ENCODE peak calls at places on chromosomes 11 and 22, in six cellular contexts. One of them, this sample, is unnamed.

GRCh38 chr11:40388097-40388818 is 1071.2 kb downstream of the LRRC4C start:
- DNase-seq in SK-MEL-5: no peak
- DNase-seq in epithelial cell of esophagus: peak
- DNase-seq in stimulated activated CD4-positive, alpha-beta T cell treated with anti-CD3 and anti-CD28 coated beads, TNF-alpha, amount 100 ng/mL, for 24 hours: no peak
- DNase-seq in skeletal muscle cell: peak
- DNase-seq in keratinocyte: no peak
- DNase-seq in this sample: peak

GRCh38 chr11:119728226-119728626 is 774 bp downstream of the NECTIN1 start:
- DNase-seq in epithelial cell of esophagus: no peak
- DNase-seq in stimulated activated CD4-positive, alpha-beta T cell treated with anti-CD3 and anti-CD28 coated beads, TNF-alpha, amount 100 ng/mL, for 24 hours: no peak
- DNase-seq in keratinocyte: no peak
- DNase-seq in SK-MEL-5: no peak
- DNase-seq in skeletal muscle cell: no peak
- DNase-seq in this sample: peak

GRCh38 chr22:33518405-33518804 is 401.9 kb downstream of the LARGE1 start:
- DNase-seq in SK-MEL-5: no peak
- DNase-seq in epithelial cell of esophagus: no peak
- DNase-seq in stimulated activated CD4-positive, alpha-beta T cell treated with anti-CD3 and anti-CD28 coated beads, TNF-alpha, amount 100 ng/mL, for 24 hours: no peak
- DNase-seq in skeletal muscle cell: no peak
- DNase-seq in keratinocyte: no peak
- DNase-seq in this sample: no peak

GRCh38 chr11:44454686-44455085 is 110.8 kb upstream of the CD82 start:
- DNase-seq in skeletal muscle cell: no peak
- DNase-seq in stimulated activated CD4-positive, alpha-beta T cell treated with anti-CD3 and anti-CD28 coated beads, TNF-alpha, amount 100 ng/mL, for 24 hours: no peak
- DNase-seq in keratinocyte: no peak
- DNase-seq in epithelial cell of esophagus: no peak
- DNase-seq in SK-MEL-5: no peak
- DNase-seq in this sample: no peak

GRCh38 chr11:131457163-131457562 is 86.7 kb downstream of the NTM start:
- DNase-seq in SK-MEL-5: no peak
- DNase-seq in keratinocyte: no peak
- DNase-seq in stimulated activated CD4-positive, alpha-beta T cell treated with anti-CD3 and anti-CD28 coated beads, TNF-alpha, amount 100 ng/mL, for 24 hours: no peak
- DNase-seq in epithelial cell of esophagus: no peak
- DNase-seq in skeletal muscle cell: no peak
- DNase-seq in this sample: no peak

GRCh38 chr11:114058026-114058706 is 1.3 kb upstream of the ZBTB16 start:
- DNase-seq in SK-MEL-5: no peak
- DNase-seq in keratinocyte: no peak
- DNase-seq in skeletal muscle cell: no peak
- DNase-seq in stimulated activated CD4-positive, alpha-beta T cell treated with anti-CD3 and anti-CD28 coated beads, TNF-alpha, amount 100 ng/mL, for 24 hours: no peak
- DNase-seq in epithelial cell of esophagus: peak
- DNase-seq in this sample: no peak

GRCh38 chr11:1475841-1476240 is 10.7 kb downstream of the MOB2 start:
- DNase-seq in skeletal muscle cell: no peak
- DNase-seq in epithelial cell of esophagus: no peak
- DNase-seq in SK-MEL-5: no peak
- DNase-seq in stimulated activated CD4-positive, alpha-beta T cell treated with anti-CD3 and anti-CD28 coated beads, TNF-alpha, amount 100 ng/mL, for 24 hours: no peak
- DNase-seq in keratinocyte: no peak
- DNase-seq in this sample: no peak

GRCh38 chr11:76124905-76125566 is 81.3 kb downstream of the WNT11 start:
- DNase-seq in stimulated activated CD4-positive, alpha-beta T cell treated with anti-CD3 and anti-CD28 coated beads, TNF-alpha, amount 100 ng/mL, for 24 hours: no peak
- DNase-seq in SK-MEL-5: no peak
- DNase-seq in skeletal muscle cell: no peak
- DNase-seq in epithelial cell of esophagus: no peak
- DNase-seq in keratinocyte: no peak
- DNase-seq in this sample: no peak

GRCh38 chr11:118443590-118444218 is 7.4 kb downstream of the KMT2A start:
- DNase-seq in keratinocyte: no peak
- DNase-seq in stimulated activated CD4-positive, alpha-beta T cell treated with anti-CD3 and anti-CD28 coated beads, TNF-alpha, amount 100 ng/mL, for 24 hours: no peak
- DNase-seq in epithelial cell of esophagus: no peak
- DNase-seq in SK-MEL-5: no peak
- DNase-seq in skeletal muscle cell: no peak
- DNase-seq in this sample: no peak

GRCh38 chr11:46693597-46694012 is 6.8 kb downstream of the ARHGAP1 start:
- DNase-seq in SK-MEL-5: no peak
- DNase-seq in keratinocyte: no peak
- DNase-seq in epithelial cell of esophagus: peak
- DNase-seq in stimulated activated CD4-positive, alpha-beta T cell treated with anti-CD3 and anti-CD28 coated beads, TNF-alpha, amount 100 ng/mL, for 24 hours: no peak
- DNase-seq in skeletal muscle cell: no peak
- DNase-seq in this sample: no peak

GRCh38 chr22:48937032-48937639 is 890.5 kb downstream of the BRD1 start:
- DNase-seq in skeletal muscle cell: no peak
- DNase-seq in SK-MEL-5: no peak
- DNase-seq in epithelial cell of esophagus: no peak
- DNase-seq in stimulated activated CD4-positive, alpha-beta T cell treated with anti-CD3 and anti-CD28 coated beads, TNF-alpha, amount 100 ng/mL, for 24 hours: no peak
- DNase-seq in keratinocyte: no peak
- DNase-seq in this sample: no peak

GRCh38 chr11:65116370-65117205 is 913 bp downstream of the ZNHIT2 start:
- DNase-seq in stimulated activated CD4-positive, alpha-beta T cell treated with anti-CD3 and anti-CD28 coated beads, TNF-alpha, amount 100 ng/mL, for 24 hours: no peak
- DNase-seq in epithelial cell of esophagus: peak
- DNase-seq in skeletal muscle cell: no peak
- DNase-seq in SK-MEL-5: peak
- DNase-seq in keratinocyte: no peak
- DNase-seq in this sample: peak

GRCh38 chr11:113404859-113405430 is 17.4 kb downstream of the ANKK1 start:
- DNase-seq in stimulated activated CD4-positive, alpha-beta T cell treated with anti-CD3 and anti-CD28 coated beads, TNF-alpha, amount 100 ng/mL, for 24 hours: no peak
- DNase-seq in keratinocyte: peak
- DNase-seq in epithelial cell of esophagus: peak
- DNase-seq in skeletal muscle cell: no peak
- DNase-seq in SK-MEL-5: no peak
- DNase-seq in this sample: peak

GRCh38 chr22:42188808-42189447 is 58.3 kb upstream of the CYP2D6 start:
- DNase-seq in skeletal muscle cell: no peak
- DNase-seq in SK-MEL-5: no peak
- DNase-seq in keratinocyte: peak
- DNase-seq in stimulated activated CD4-positive, alpha-beta T cell treated with anti-CD3 and anti-CD28 coated beads, TNF-alpha, amount 100 ng/mL, for 24 hours: no peak
- DNase-seq in epithelial cell of esophagus: peak
- DNase-seq in this sample: peak

GRCh38 chr11:75352417-75353206 is 1.2 kb upstream of the ARRB1 start:
- DNase-seq in keratinocyte: no peak
- DNase-seq in epithelial cell of esophagus: no peak
- DNase-seq in skeletal muscle cell: no peak
- DNase-seq in stimulated activated CD4-positive, alpha-beta T cell treated with anti-CD3 and anti-CD28 coated beads, TNF-alpha, amount 100 ng/mL, for 24 hours: no peak
- DNase-seq in SK-MEL-5: no peak
- DNase-seq in this sample: no peak

GRCh38 chr11:27201454-27202302 is 161.1 kb downstream of the BBOX1 start:
- DNase-seq in keratinocyte: peak
- DNase-seq in epithelial cell of esophagus: peak
- DNase-seq in skeletal muscle cell: peak
- DNase-seq in stimulated activated CD4-positive, alpha-beta T cell treated with anti-CD3 and anti-CD28 coated beads, TNF-alpha, amount 100 ng/mL, for 24 hours: no peak
- DNase-seq in SK-MEL-5: peak
- DNase-seq in this sample: peak

GRCh38 chr11:69240332-69241074 is 53.5 kb upstream of the MYEOV start:
- DNase-seq in stimulated activated CD4-positive, alpha-beta T cell treated with anti-CD3 and anti-CD28 coated beads, TNF-alpha, amount 100 ng/mL, for 24 hours: no peak
- DNase-seq in SK-MEL-5: peak
- DNase-seq in keratinocyte: no peak
- DNase-seq in skeletal muscle cell: no peak
- DNase-seq in epithelial cell of esophagus: peak
- DNase-seq in this sample: peak

GRCh38 chr22:30453731-30454510 is 17.9 kb downstream of the SEC14L3 start:
- DNase-seq in stimulated activated CD4-positive, alpha-beta T cell treated with anti-CD3 and anti-CD28 coated beads, TNF-alpha, amount 100 ng/mL, for 24 hours: no peak
- DNase-seq in epithelial cell of esophagus: no peak
- DNase-seq in keratinocyte: no peak
- DNase-seq in skeletal muscle cell: peak
- DNase-seq in SK-MEL-5: peak
- DNase-seq in this sample: peak

GRCh38 chr22:38187413-38188212 is 6.0 kb upstream of the PLA2G6 start:
- DNase-seq in stimulated activated CD4-positive, alpha-beta T cell treated with anti-CD3 and anti-CD28 coated beads, TNF-alpha, amount 100 ng/mL, for 24 hours: no peak
- DNase-seq in keratinocyte: no peak
- DNase-seq in SK-MEL-5: no peak
- DNase-seq in epithelial cell of esophagus: peak
- DNase-seq in skeletal muscle cell: no peak
- DNase-seq in this sample: peak

GRCh38 chr11:105357764-105358163 is 218.2 kb upstream of the CARD18 start:
- DNase-seq in epithelial cell of esophagus: peak
- DNase-seq in SK-MEL-5: peak
- DNase-seq in stimulated activated CD4-positive, alpha-beta T cell treated with anti-CD3 and anti-CD28 coated beads, TNF-alpha, amount 100 ng/mL, for 24 hours: no peak
- DNase-seq in skeletal muscle cell: no peak
- DNase-seq in keratinocyte: no peak
- DNase-seq in this sample: peak

GRCh38 chr22:47192651-47193437 is 430.4 kb downstream of the TBC1D22A start:
- DNase-seq in skeletal muscle cell: no peak
- DNase-seq in SK-MEL-5: peak
- DNase-seq in epithelial cell of esophagus: no peak
- DNase-seq in keratinocyte: no peak
- DNase-seq in stimulated activated CD4-positive, alpha-beta T cell treated with anti-CD3 and anti-CD28 coated beads, TNF-alpha, amount 100 ng/mL, for 24 hours: no peak
- DNase-seq in this sample: peak

GRCh38 chr22:19943665-19944026 is 2.0 kb upstream of the TXNRD2 start:
- DNase-seq in SK-MEL-5: peak
- DNase-seq in skeletal muscle cell: peak
- DNase-seq in epithelial cell of esophagus: no peak
- DNase-seq in stimulated activated CD4-positive, alpha-beta T cell treated with anti-CD3 and anti-CD28 coated beads, TNF-alpha, amount 100 ng/mL, for 24 hours: no peak
- DNase-seq in keratinocyte: no peak
- DNase-seq in this sample: no peak

GRCh38 chr22:27185099-27185709 is 527.8 kb downstream of the MIAT start:
- DNase-seq in SK-MEL-5: no peak
- DNase-seq in stimulated activated CD4-positive, alpha-beta T cell treated with anti-CD3 and anti-CD28 coated beads, TNF-alpha, amount 100 ng/mL, for 24 hours: no peak
- DNase-seq in skeletal muscle cell: no peak
- DNase-seq in epithelial cell of esophagus: no peak
- DNase-seq in keratinocyte: no peak
- DNase-seq in this sample: no peak

GRCh38 chr11:126400019-126400962 is 44.8 kb downstream of the ST3GAL4 start:
- DNase-seq in keratinocyte: no peak
- DNase-seq in stimulated activated CD4-positive, alpha-beta T cell treated with anti-CD3 and anti-CD28 coated beads, TNF-alpha, amount 100 ng/mL, for 24 hours: no peak
- DNase-seq in skeletal muscle cell: no peak
- DNase-seq in epithelial cell of esophagus: no peak
- DNase-seq in SK-MEL-5: no peak
- DNase-seq in this sample: no peak

GRCh38 chr22:31489632-31490495 is at the start of gene EIF4ENIF1:
- DNase-seq in SK-MEL-5: peak
- DNase-seq in stimulated activated CD4-positive, alpha-beta T cell treated with anti-CD3 and anti-CD28 coated beads, TNF-alpha, amount 100 ng/mL, for 24 hours: peak
- DNase-seq in skeletal muscle cell: peak
- DNase-seq in keratinocyte: no peak
- DNase-seq in epithelial cell of esophagus: peak
- DNase-seq in this sample: peak

GRCh38 chr11:134074346-134074745 is 5.5 kb downstream of the JAM3 start:
- DNase-seq in keratinocyte: no peak
- DNase-seq in skeletal muscle cell: no peak
- DNase-seq in SK-MEL-5: no peak
- DNase-seq in stimulated activated CD4-positive, alpha-beta T cell treated with anti-CD3 and anti-CD28 coated beads, TNF-alpha, amount 100 ng/mL, for 24 hours: no peak
- DNase-seq in epithelial cell of esophagus: no peak
- DNase-seq in this sample: no peak

GRCh38 chr11:57458060-57458409 is 2.3 kb upstream of the RTN4RL2 start:
- DNase-seq in stimulated activated CD4-positive, alpha-beta T cell treated with anti-CD3 and anti-CD28 coated beads, TNF-alpha, amount 100 ng/mL, for 24 hours: no peak
- DNase-seq in SK-MEL-5: no peak
- DNase-seq in epithelial cell of esophagus: no peak
- DNase-seq in keratinocyte: no peak
- DNase-seq in skeletal muscle cell: no peak
- DNase-seq in this sample: no peak

GRCh38 chr11:29310706-29311342 is 706.0 kb downstream of the KCNA4 start:
- DNase-seq in epithelial cell of esophagus: peak
- DNase-seq in stimulated activated CD4-positive, alpha-beta T cell treated with anti-CD3 and anti-CD28 coated beads, TNF-alpha, amount 100 ng/mL, for 24 hours: no peak
- DNase-seq in SK-MEL-5: no peak
- DNase-seq in keratinocyte: no peak
- DNase-seq in skeletal muscle cell: no peak
- DNase-seq in this sample: no peak

GRCh38 chr11:1943576-1943975 is 3.6 kb upstream of the MRPL23 start:
- DNase-seq in epithelial cell of esophagus: peak
- DNase-seq in skeletal muscle cell: no peak
- DNase-seq in SK-MEL-5: no peak
- DNase-seq in stimulated activated CD4-positive, alpha-beta T cell treated with anti-CD3 and anti-CD28 coated beads, TNF-alpha, amount 100 ng/mL, for 24 hours: no peak
- DNase-seq in keratinocyte: peak
- DNase-seq in this sample: no peak

GRCh38 chr11:64276653-64277431 is 7.6 kb downstream of the BAD start:
- DNase-seq in epithelial cell of esophagus: peak
- DNase-seq in SK-MEL-5: no peak
- DNase-seq in keratinocyte: peak
- DNase-seq in skeletal muscle cell: no peak
- DNase-seq in stimulated activated CD4-positive, alpha-beta T cell treated with anti-CD3 and anti-CD28 coated beads, TNF-alpha, amount 100 ng/mL, for 24 hours: no peak
- DNase-seq in this sample: peak

GRCh38 chr22:30221121-30221992 is 25.2 kb downstream of the LIF start:
- DNase-seq in SK-MEL-5: no peak
- DNase-seq in keratinocyte: no peak
- DNase-seq in skeletal muscle cell: no peak
- DNase-seq in stimulated activated CD4-positive, alpha-beta T cell treated with anti-CD3 and anti-CD28 coated beads, TNF-alpha, amount 100 ng/mL, for 24 hours: no peak
- DNase-seq in epithelial cell of esophagus: no peak
- DNase-seq in this sample: no peak

GRCh38 chr11:34416088-34416487 is 22.6 kb upstream of the CAT start:
- DNase-seq in skeletal muscle cell: no peak
- DNase-seq in SK-MEL-5: no peak
- DNase-seq in epithelial cell of esophagus: no peak
- DNase-seq in keratinocyte: no peak
- DNase-seq in stimulated activated CD4-positive, alpha-beta T cell treated with anti-CD3 and anti-CD28 coated beads, TNF-alpha, amount 100 ng/mL, for 24 hours: no peak
- DNase-seq in this sample: no peak

GRCh38 chr22:23180301-23180892 is at the start of gene BCR:
- DNase-seq in SK-MEL-5: peak
- DNase-seq in keratinocyte: no peak
- DNase-seq in epithelial cell of esophagus: peak
- DNase-seq in skeletal muscle cell: peak
- DNase-seq in stimulated activated CD4-positive, alpha-beta T cell treated with anti-CD3 and anti-CD28 coated beads, TNF-alpha, amount 100 ng/mL, for 24 hours: no peak
- DNase-seq in this sample: peak

GRCh38 chr11:116840224-116840745 is 2.9 kb upstream of the APOA1 start:
- DNase-seq in stimulated activated CD4-positive, alpha-beta T cell treated with anti-CD3 and anti-CD28 coated beads, TNF-alpha, amount 100 ng/mL, for 24 hours: no peak
- DNase-seq in keratinocyte: no peak
- DNase-seq in SK-MEL-5: no peak
- DNase-seq in epithelial cell of esophagus: no peak
- DNase-seq in skeletal muscle cell: no peak
- DNase-seq in this sample: peak

GRCh38 chr11:76419896-76420295 is 24.9 kb upstream of the EMSY start:
- DNase-seq in keratinocyte: no peak
- DNase-seq in SK-MEL-5: peak
- DNase-seq in epithelial cell of esophagus: peak
- DNase-seq in stimulated activated CD4-positive, alpha-beta T cell treated with anti-CD3 and anti-CD28 coated beads, TNF-alpha, amount 100 ng/mL, for 24 hours: no peak
- DNase-seq in skeletal muscle cell: no peak
- DNase-seq in this sample: peak

GRCh38 chr11:8257003-8257664 is 6.5 kb downstream of the LMO1 start:
- DNase-seq in stimulated activated CD4-positive, alpha-beta T cell treated with anti-CD3 and anti-CD28 coated beads, TNF-alpha, amount 100 ng/mL, for 24 hours: no peak
- DNase-seq in skeletal muscle cell: no peak
- DNase-seq in SK-MEL-5: no peak
- DNase-seq in epithelial cell of esophagus: peak
- DNase-seq in keratinocyte: no peak
- DNase-seq in this sample: no peak

GRCh38 chr11:34395916-34396555 is 38.2 kb upstream of the ABTB2 start:
- DNase-seq in epithelial cell of esophagus: peak
- DNase-seq in skeletal muscle cell: no peak
- DNase-seq in stimulated activated CD4-positive, alpha-beta T cell treated with anti-CD3 and anti-CD28 coated beads, TNF-alpha, amount 100 ng/mL, for 24 hours: no peak
- DNase-seq in keratinocyte: peak
- DNase-seq in SK-MEL-5: peak
- DNase-seq in this sample: peak

This sample was measured in MCF 10A.